ENCODE peak calls at places on chromosomes 13 and 19, in nine cellular contexts. F is IMR-90; N is A673; V is effector memory CD4-positive, alpha-beta T cell; D is heart right ventricle; G is AG04450; H is transverse colon; R is psoas muscle; C is sigmoid colon. W is an unnamed sample.

GRCh38 chr19:45351401-45351952 is 10.9 kb downstream of the KLC3 start:
- DNase-seq in F (no peak), N (no peak), V (no peak), D (no peak), G (no peak), H (no peak), R (no peak), C (no peak), W (no peak)

GRCh38 chr19:29683009-29683408 is 17.7 kb downstream of the PLEKHF1 start:
- DNase-seq in F (no peak), N (no peak), V (no peak), D (no peak), G (no peak), H (no peak), R (peak; percentile 23), C (no peak), W (no peak)

GRCh38 chr13:100728201-100728600 is 53.6 kb upstream of the TMTC4 start:
- DNase-seq in F (no peak), N (no peak), V (no peak), D (no peak), G (no peak), H (no peak), R (no peak), C (no peak), W (no peak)

GRCh38 chr13:110580800-110581199 is 19.3 kb upstream of the RAB20 start:
- DNase-seq in F (peak; percentile 33), N (no peak), V (no peak), D (no peak), G (no peak), H (no peak), R (no peak), C (no peak), W (no peak)

GRCh38 chr13:50222569-50223332 is 207.5 kb downstream of the KCNRG start:
- DNase-seq in F (peak; percentile 68), N (no peak), V (no peak), D (peak; percentile 76), G (no peak), H (peak; percentile 60), R (peak; percentile 90), C (peak; percentile 87), W (no peak)

GRCh38 chr19:31297991-31298390 is 51.2 kb downstream of the TSHZ3 start:
- DNase-seq in F (no peak), N (no peak), V (no peak), D (no peak), G (no peak), H (no peak), R (no peak), C (peak; percentile 34), W (no peak)

GRCh38 chr13:69704311-69704710 is 403.3 kb upstream of the ATXN8OS start:
- DNase-seq in F (no peak), N (no peak), V (no peak), D (no peak), G (no peak), H (no peak), R (no peak), C (no peak), W (no peak)

GRCh38 chr19:41691268-41691970 is 3.3 kb upstream of the CEACAM7 start:
- DNase-seq in F (no peak), N (peak; percentile 53), V (no peak), D (no peak), G (no peak), H (peak; percentile 62), R (no peak), C (no peak), W (no peak)

GRCh38 chr13:48944221-48944620 is 31.5 kb upstream of the FNDC3A start:
- DNase-seq in F (no peak), N (peak; percentile 4), V (no peak), D (no peak), G (no peak), H (no peak), R (no peak), C (no peak), W (no peak)

GRCh38 chr13:66402071-66402470 is 828.1 kb downstream of the PCDH9 start:
- DNase-seq in F (no peak), N (no peak), V (no peak), D (no peak), G (no peak), H (no peak), R (no peak), C (no peak), W (no peak)

GRCh38 chr13:60836821-60837220 is 439.8 kb downstream of the TDRD3 start:
- DNase-seq in F (no peak), N (no peak), V (no peak), D (no peak), G (no peak), H (no peak), R (no peak), C (no peak), W (no peak)

GRCh38 chr13:75704942-75705320 is 68.8 kb downstream of the LMO7 start:
- DNase-seq in F (no peak), N (no peak), V (no peak), D (no peak), G (no peak), H (peak; percentile 81), R (no peak), C (no peak), W (no peak)

GRCh38 chr13:94234766-94235165 is 244.7 kb downstream of the DCT start:
- DNase-seq in F (no peak), N (no peak), V (no peak), D (no peak), G (no peak), H (no peak), R (no peak), C (no peak), W (no peak)

DNA sequence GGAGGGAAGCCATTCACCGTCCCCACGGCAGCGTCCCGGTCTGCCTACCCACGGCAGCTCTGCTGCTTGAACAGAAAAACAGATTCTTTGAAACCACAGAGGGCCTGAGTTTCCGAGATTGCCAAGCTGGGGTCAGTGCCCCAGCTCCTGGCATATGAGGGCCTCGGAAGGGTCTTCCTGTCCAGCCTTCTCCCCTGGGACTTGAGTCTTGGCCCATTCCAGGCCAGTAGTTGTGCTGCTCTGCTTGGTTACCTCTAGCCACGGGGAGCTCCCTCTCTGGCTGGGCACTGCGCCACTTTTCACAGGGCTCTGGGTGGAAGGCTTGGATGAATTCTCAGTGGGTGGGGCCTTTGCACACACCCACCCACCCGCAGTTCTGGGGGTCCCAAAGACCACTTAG is 8.6 kb upstream of the SPIB start:
- DNase-seq in F (no peak), N (no peak), V (no peak), D (no peak), G (no peak), H (no peak), R (no peak), C (no peak), W (no peak)
- H3K27ac ChIP-seq in F (no peak overlapping the region), N (no peak overlapping the region), V (no peak overlapping the region), D (no peak overlapping the region), G (no peak overlapping the region), H (peak overlapping the region; percentile 80), R (no peak overlapping the region), C (no peak overlapping the region), W (no peak overlapping the region)

DNA sequence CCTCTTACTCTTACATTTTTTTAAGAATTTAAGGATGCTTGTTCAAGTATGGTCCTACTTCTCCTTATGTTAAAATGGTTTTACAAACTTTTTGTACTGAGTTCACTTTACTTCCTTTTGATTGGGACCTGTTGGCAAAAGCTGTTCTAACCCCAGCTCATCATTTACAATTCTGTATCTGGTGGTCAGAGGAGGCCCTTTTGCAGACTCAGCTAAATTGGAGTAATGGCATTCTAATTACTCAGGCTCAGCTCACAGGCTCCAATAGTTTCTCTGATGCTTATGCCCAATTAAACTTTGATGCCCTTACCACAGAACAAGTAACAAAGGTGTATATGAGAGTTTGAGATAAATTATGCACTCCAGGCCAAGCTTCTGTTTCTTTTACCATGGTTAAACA is 1632.0 kb downstream of the UQCRFS1 start:
- DNase-seq in F (no peak), N (no peak), V (no peak), D (no peak), G (no peak), H (no peak), R (no peak), C (no peak), W (no peak)
- H3K9me3 ChIP-seq in F (peaks cover 6% of the 10 kb centered on the region), N (peaks cover 63% of the 10 kb centered on the region), V (peaks cover 5% of the 10 kb centered on the region), D (no peaks in the 10 kb centered on the region), G (peaks cover 7% of the 10 kb centered on the region), H (peaks cover 40% of the 10 kb centered on the region), R (peaks cover 32% of the 10 kb centered on the region), C (no peaks in the 10 kb centered on the region), W (no peaks in the 10 kb centered on the region)

GRCh38 chr19:13742756-13743155 is 21.6 kb upstream of the MRI1 start:
- DNase-seq in F (peak; percentile 63), N (no peak), V (no peak), D (no peak), G (no peak), H (no peak), R (no peak), C (no peak), W (no peak)

GRCh38 chr19:13744179-13744578 is 20.1 kb upstream of the MRI1 start:
- DNase-seq in F (no peak), N (no peak), V (no peak), D (no peak), G (no peak), H (no peak), R (no peak), C (no peak), W (no peak)

GRCh38 chr19:13751436-13751835 is 12.9 kb upstream of the MRI1 start:
- DNase-seq in F (no peak), N (no peak), V (no peak), D (no peak), G (no peak), H (no peak), R (no peak), C (no peak), W (no peak)

GRCh38 chr19:13747098-13747453 is 17.2 kb upstream of the MRI1 start:
- DNase-seq in F (no peak), N (no peak), V (no peak), D (no peak), G (no peak), H (no peak), R (no peak), C (no peak), W (no peak)

DNA sequence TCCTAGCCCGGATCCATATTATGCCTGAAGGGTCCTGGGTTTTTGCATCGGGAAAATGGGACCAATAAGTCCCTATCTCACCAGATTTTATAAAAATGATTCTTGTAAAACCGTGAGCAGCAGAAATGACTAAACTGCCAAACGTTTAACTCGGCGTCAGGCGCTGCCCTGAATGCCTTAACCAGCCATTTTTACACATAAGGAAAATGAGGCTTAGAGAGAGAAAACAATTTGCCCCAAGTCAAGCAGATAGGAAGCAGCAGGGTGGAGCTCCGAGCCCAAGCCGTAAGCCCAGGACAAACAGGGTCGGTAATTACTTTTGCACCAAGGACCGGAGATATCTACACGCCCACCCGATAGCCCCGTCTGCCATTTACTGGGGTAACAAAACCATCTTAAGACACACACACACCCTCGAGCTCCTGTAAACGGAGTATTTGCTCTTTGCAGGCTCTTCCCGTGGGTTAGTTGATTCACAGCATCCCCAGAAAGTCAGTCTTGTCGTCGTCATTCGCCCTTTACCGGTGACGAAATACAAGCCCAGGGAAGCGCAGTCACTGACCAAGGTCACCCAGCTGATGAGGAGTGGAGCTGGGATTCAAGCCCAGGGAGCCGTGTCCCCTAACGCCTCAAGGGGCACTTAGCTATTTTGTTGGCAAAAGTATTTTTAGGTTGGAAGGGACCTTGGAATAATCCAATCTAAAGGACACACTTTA is 16.0 kb upstream of the MRI1 start:
- DNase-seq in F (peak; percentile 74), N (no peak), V (no peak), D (no peak), G (no peak), H (peak; percentile 40), R (no peak), C (no peak), W (no peak)
- H3K27ac ChIP-seq in F (peak overlapping the region; percentile 27), N (peak overlapping the region; percentile 89), V (peak overlapping the region; percentile 87), D (peak overlapping the region; percentile 93), G (peak overlapping the region; percentile 68), H (peak overlapping the region; percentile 94), R (peak overlapping the region; percentile 85), C (peak overlapping the region; percentile 91), W (peak overlapping the region; percentile 95)

GRCh38 chr13:29103036-29103800 is 283.1 kb downstream of the MTUS2 start:
- DNase-seq in F (no peak), N (no peak), V (no peak), D (no peak), G (no peak), H (no peak), R (no peak), C (no peak), W (no peak)
- H3K9me3 ChIP-seq in F (peaks cover 9% of the 10 kb centered on the region), N (no peaks in the 10 kb centered on the region), V (no peaks in the 10 kb centered on the region), D (no peaks in the 10 kb centered on the region), G (peaks cover 16% of the 10 kb centered on the region), H (no peaks in the 10 kb centered on the region), R (no peaks in the 10 kb centered on the region), C (no peaks in the 10 kb centered on the region), W (no peaks in the 10 kb centered on the region)